ENCODE peak calls at places on chromosomes 6 and 20, in eight cellular contexts. S is tibial artery, X is K562, J is MM.1S, K is ovary, Z is astrocyte, D is fibroblast of the aortic adventitia, C is neural progenitor cell. G is an unnamed sample.

GRCh38 chr6:158830736-158831135 is 11.6 kb upstream of the EZR start:
- DNase-seq in C (no peak), S (no peak), X (no peak), J (no peak), Z (no peak), K (no peak), D (no peak), G (no peak)

GRCh38 chr20:2914160-2914559 is 40.9 kb downstream of the PTPRA start:
- DNase-seq in D (no peak), K (no peak), J (no peak), S (no peak), X (no peak), Z (no peak), C (no peak), G (no peak)

GRCh38 chr6:104527761-104528415 is 331.8 kb downstream of the HACE1 start:
- DNase-seq in C (peak; percentile 54), J (peak; percentile 29), S (peak; percentile 47), K (no peak), X (peak; percentile 10), D (peak; percentile 45), Z (peak; percentile 25), G (no peak)

GRCh38 chr20:34316191-34316814 is 13.1 kb upstream of the AHCY start:
- DNase-seq in C (no peak), J (no peak), Z (peak; percentile 29), D (peak; percentile 36), K (no peak), X (no peak), S (no peak), G (no peak)

GRCh38 chr6:49775043-49775442 is 12.0 kb downstream of the PGK2 start:
- DNase-seq in K (no peak), D (no peak), S (no peak), X (no peak), J (no peak), Z (no peak), C (no peak), G (no peak)

GRCh38 chr6:36633915-36634314 is 39.8 kb downstream of the SRSF3 start:
- DNase-seq in X (no peak), C (no peak), S (peak; percentile 44), D (peak; percentile 97), Z (peak; percentile 89), J (no peak), K (peak; percentile 77), G (no peak)

GRCh38 chr20:62898970-62899632 is 27.2 kb downstream of the DIDO1 start:
- DNase-seq in S (no peak), C (no peak), J (peak; percentile 42), X (no peak), Z (no peak), K (no peak), D (no peak), G (no peak)

GRCh38 chr6:3124667-3125066 is 6.2 kb downstream of the BPHL start:
- DNase-seq in J (no peak), D (no peak), X (no peak), C (no peak), S (no peak), Z (no peak), K (no peak), G (no peak)

GRCh38 chr6:130409394-130410095 is 43.7 kb downstream of the TMEM200A start:
- DNase-seq in Z (no peak), X (no peak), D (peak; percentile 61), K (no peak), S (no peak), J (no peak), C (no peak), G (peak; percentile 24)

GRCh38 chr20:22995923-22996322 is 39.2 kb upstream of the SSTR4 start:
- DNase-seq in J (no peak), X (no peak), D (no peak), Z (no peak), K (no peak), C (no peak), S (no peak), G (no peak)

GRCh38 chr6:4638641-4639040 is 137.6 kb upstream of the CDYL start:
- DNase-seq in X (no peak), C (no peak), J (no peak), S (no peak), K (no peak), D (no peak), Z (no peak), G (no peak)

GRCh38 chr6:28981833-28982475 is 23.2 kb downstream of the ZNF311 start:
- DNase-seq in C (peak; percentile 78), S (peak; percentile 92), D (peak; percentile 96), K (peak; percentile 81), X (peak; percentile 83), Z (peak; percentile 79), J (peak; percentile 86), G (no peak)

GRCh38 chr20:35320396-35321126 is 28.3 kb upstream of the FAM83C start:
- DNase-seq in D (peak; percentile 50), J (no peak), S (no peak), C (no peak), X (no peak), Z (peak; percentile 96), K (no peak), G (peak; percentile 74)

GRCh38 chr6:80767808-80768207 is 661.3 kb downstream of the BCKDHB start:
- DNase-seq in S (peak; percentile 87), X (no peak), D (peak; percentile 93), Z (peak; percentile 89), C (no peak), K (no peak), J (no peak), G (peak; percentile 55)

GRCh38 chr6:9121551-9121950 is 686.2 kb upstream of the SLC35B3 start:
- DNase-seq in X (no peak), C (no peak), Z (no peak), J (no peak), K (no peak), D (peak; percentile 78), S (no peak), G (no peak)

GRCh38 chr6:158262755-158263154 is 49.5 kb upstream of the TULP4 start:
- DNase-seq in Z (no peak), X (no peak), S (no peak), D (no peak), K (no peak), J (no peak), C (no peak), G (no peak)

GRCh38 chr6:79833806-79834205 is 113.5 kb downstream of the ELOVL4 start:
- DNase-seq in X (no peak), C (no peak), K (no peak), S (no peak), D (no peak), J (no peak), Z (no peak), G (no peak)

GRCh38 chr6:100657678-100658330 is 193.1 kb upstream of the SIM1 start:
- DNase-seq in C (no peak), D (peak; percentile 27), K (no peak), Z (no peak), X (no peak), J (peak; percentile 45), S (no peak), G (no peak)

GRCh38 chr6:6434151-6434550 is 113.7 kb upstream of the F13A1 start:
- DNase-seq in C (no peak), Z (no peak), D (no peak), X (no peak), S (no peak), K (no peak), J (no peak), G (no peak)

GRCh38 chr6:1312193-1312443 is 220 bp downstream of the FOXQ1 start:
- DNase-seq in S (no peak), Z (no peak), D (no peak), C (no peak), K (no peak), J (no peak), X (no peak), G (no peak)

GRCh38 chr6:148747145-148747492 is 289 bp downstream of the UST start:
- DNase-seq in S (peak; percentile 59), K (peak; percentile 78), X (peak; percentile 14), J (no peak), Z (peak; percentile 19), D (peak; percentile 54), C (no peak), G (no peak)

GRCh38 chr6:117346142-117346930 is 79.4 kb downstream of the ROS1 start:
- DNase-seq in D (peak; percentile 54), Z (peak; percentile 15), K (no peak), J (peak; percentile 44), S (no peak), X (no peak), C (peak; percentile 4), G (no peak)

GRCh38 chr6:92827104-92827503 is 592.3 kb downstream of the EPHA7 start:
- DNase-seq in Z (no peak), X (no peak), K (no peak), S (no peak), J (no peak), D (no peak), C (no peak), G (no peak)
- H3K4me3 ChIP-seq in Z (no peak overlapping the region), X (no peak overlapping the region), K (no peak overlapping the region), S (no peak overlapping the region), J (no peak overlapping the region), D (no peak overlapping the region), C (no peak overlapping the region), G (no peak overlapping the region)

GRCh38 chr6:145508107-145508506 is 227.2 kb downstream of the EPM2A start:
- DNase-seq in X (no peak), Z (no peak), C (no peak), S (no peak), J (no peak), D (no peak), K (no peak), G (no peak)
- TF ChIP-seq CTCF in X (no peak), Z (no peak), C (peak; percentile 12), S (no peak), J (peak; percentile 14), D (no peak), K (no peak), G (no peak)

DNA sequence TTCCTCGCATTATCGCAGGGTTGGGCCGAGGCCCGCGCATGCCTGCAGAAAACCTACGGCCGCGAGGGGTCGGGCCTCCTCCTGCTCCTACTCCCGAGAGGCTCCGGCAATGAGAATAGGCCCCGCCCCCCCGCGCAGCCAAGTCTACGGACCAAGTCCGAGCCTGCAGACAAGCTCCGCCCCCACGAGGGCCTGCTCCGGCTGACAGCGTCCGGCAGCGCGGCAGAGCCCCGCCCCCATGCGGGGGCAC is 3.1 kb upstream of the GPSM3 start:
- DNase-seq in Z (peak; percentile 97), X (peak; percentile 96), C (peak; percentile 100), K (peak; percentile 100), J (peak; percentile 100), S (peak; percentile 100), D (peak; percentile 99), G (peak; percentile 97)
- H3K4me3 ChIP-seq in Z (peak overlapping the region; percentile 81), X (peak overlapping the region; percentile 63), C (peak overlapping the region; percentile 70), K (peak overlapping the region; percentile 83), J (peak overlapping the region; percentile 83), S (peak overlapping the region; percentile 71), D (peak overlapping the region; percentile 95), G (peak overlapping the region; percentile 94)

DNA sequence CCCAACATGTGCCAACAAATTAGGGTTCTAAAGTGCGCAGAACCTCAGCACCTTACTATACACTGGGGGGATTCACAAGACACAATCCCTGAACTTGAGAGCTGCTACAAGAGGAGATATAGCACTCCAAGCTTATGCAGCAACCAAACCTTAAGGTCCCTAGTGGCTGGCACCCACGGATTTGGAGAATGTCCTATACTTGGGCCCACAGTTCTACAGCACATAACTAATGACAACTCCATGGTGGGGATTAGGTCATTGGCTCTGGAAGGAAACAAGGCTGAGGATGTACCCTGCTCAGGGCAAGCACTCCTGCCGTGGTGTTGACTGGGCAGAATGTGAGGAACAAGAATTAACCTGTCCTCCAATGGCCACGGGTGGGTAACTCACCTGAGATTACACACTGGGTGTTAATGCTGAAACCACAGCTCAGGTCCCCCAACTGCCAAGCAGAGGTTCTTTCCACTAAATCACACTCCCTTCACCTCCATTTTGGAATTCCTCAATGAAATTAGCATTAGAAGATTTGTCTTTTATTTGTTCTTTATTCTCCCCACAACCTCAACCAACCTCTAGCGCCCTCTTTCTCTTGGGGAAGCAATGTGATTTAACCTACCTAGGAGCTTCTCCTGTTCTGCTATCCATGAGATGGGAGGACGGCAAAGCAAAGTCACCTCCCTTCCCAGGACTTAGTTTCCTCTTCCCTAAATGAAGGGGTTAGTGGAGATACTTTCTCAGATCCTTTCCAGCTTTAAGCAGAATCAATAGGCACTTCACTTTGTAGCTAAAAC is 32.0 kb downstream of the TRERF1 start:
- DNase-seq in C (no peak), Z (no peak), K (no peak), J (no peak), S (no peak), D (no peak), X (no peak), G (no peak)
- TF ChIP-seq CTCF in C (peak; percentile 13), Z (no peak), K (no peak), J (no peak), S (no peak), D (no peak), X (peak; percentile 44), G (no peak)